ENCODE peak calls at places on chromosomes 5 and 9, in four cellular contexts. One of them, this sample, is unnamed.

GRCh38 chr9:16213781-16214515 is 656.5 kb downstream of the BNC2 start:
- DNase-seq in fibroblast of mammary gland: peak
- DNase-seq in colonic mucosa: peak
- DNase-seq in dorsolateral prefrontal cortex: no peak
- DNase-seq in this sample: peak

GRCh38 chr5:137649228-137649890 is 86.5 kb downstream of the KLHL3 start:
- DNase-seq in fibroblast of mammary gland: peak
- DNase-seq in colonic mucosa: no peak
- DNase-seq in dorsolateral prefrontal cortex: no peak
- DNase-seq in this sample: no peak

GRCh38 chr9:92763721-92764380 is 782 bp downstream of the BICD2 start:
- DNase-seq in fibroblast of mammary gland: peak
- DNase-seq in colonic mucosa: no peak
- DNase-seq in dorsolateral prefrontal cortex: no peak
- DNase-seq in this sample: no peak

GRCh38 chr5:179495906-179496455 is 54.4 kb upstream of the RUFY1 start:
- DNase-seq in fibroblast of mammary gland: no peak
- DNase-seq in colonic mucosa: no peak
- DNase-seq in dorsolateral prefrontal cortex: peak
- DNase-seq in this sample: no peak

GRCh38 chr9:133513214-133514088 is 11.3 kb downstream of the MYMK start:
- DNase-seq in fibroblast of mammary gland: no peak
- DNase-seq in colonic mucosa: no peak
- DNase-seq in dorsolateral prefrontal cortex: no peak
- DNase-seq in this sample: no peak

GRCh38 chr9:19456996-19457693 is 48.3 kb downstream of the ACER2 start:
- DNase-seq in fibroblast of mammary gland: peak
- DNase-seq in colonic mucosa: peak
- DNase-seq in dorsolateral prefrontal cortex: peak
- DNase-seq in this sample: peak

GRCh38 chr5:139901971-139902370 is 106.4 kb downstream of the PSD2 start:
- DNase-seq in fibroblast of mammary gland: no peak
- DNase-seq in colonic mucosa: no peak
- DNase-seq in dorsolateral prefrontal cortex: no peak
- DNase-seq in this sample: no peak

GRCh38 chr9:132430998-132431397 is 21.0 kb downstream of the CFAP77 start:
- DNase-seq in fibroblast of mammary gland: no peak
- DNase-seq in colonic mucosa: no peak
- DNase-seq in dorsolateral prefrontal cortex: no peak
- DNase-seq in this sample: no peak

GRCh38 chr5:83167506-83167905 is 90.2 kb downstream of the XRCC4 start:
- DNase-seq in fibroblast of mammary gland: no peak
- DNase-seq in colonic mucosa: no peak
- DNase-seq in dorsolateral prefrontal cortex: no peak
- DNase-seq in this sample: no peak
- TF ChIP-seq CTCF in fibroblast of mammary gland: no peak
- TF ChIP-seq CTCF in colonic mucosa: no peak
- TF ChIP-seq CTCF in dorsolateral prefrontal cortex: no peak
- TF ChIP-seq CTCF in this sample: no peak

GRCh38 chr5:3787604-3788003 is 192.0 kb downstream of the IRX1 start:
- DNase-seq in fibroblast of mammary gland: no peak
- DNase-seq in colonic mucosa: no peak
- DNase-seq in dorsolateral prefrontal cortex: no peak
- DNase-seq in this sample: no peak

GRCh38 chr5:3780278-3780677 is 184.6 kb downstream of the IRX1 start:
- DNase-seq in fibroblast of mammary gland: no peak
- DNase-seq in colonic mucosa: no peak
- DNase-seq in dorsolateral prefrontal cortex: no peak
- DNase-seq in this sample: no peak

GRCh38 chr5:3786165-3786564 is 190.5 kb downstream of the IRX1 start:
- DNase-seq in fibroblast of mammary gland: no peak
- DNase-seq in colonic mucosa: no peak
- DNase-seq in dorsolateral prefrontal cortex: no peak
- DNase-seq in this sample: no peak

GRCh38 chr5:3780907-3781306 is 185.3 kb downstream of the IRX1 start:
- DNase-seq in fibroblast of mammary gland: no peak
- DNase-seq in colonic mucosa: no peak
- DNase-seq in dorsolateral prefrontal cortex: no peak
- DNase-seq in this sample: no peak

DNA sequence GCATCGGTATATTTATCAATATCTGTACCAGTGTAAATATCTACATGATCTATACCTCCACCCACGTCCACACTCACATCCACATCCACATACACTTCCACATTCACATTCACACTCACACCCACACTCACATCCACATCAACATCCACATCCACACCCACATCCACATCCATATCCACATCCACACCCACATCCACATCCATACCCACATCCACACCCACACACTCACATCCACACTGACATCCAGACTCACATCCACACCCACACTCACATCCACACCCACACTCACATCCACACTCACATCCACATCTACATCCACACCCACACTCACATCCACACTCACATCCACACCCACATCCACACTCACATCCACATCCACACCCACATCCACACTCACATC is 189.2 kb downstream of the IRX1 start:
- DNase-seq in fibroblast of mammary gland: no peak
- DNase-seq in colonic mucosa: no peak
- DNase-seq in dorsolateral prefrontal cortex: no peak
- DNase-seq in this sample: no peak
- H3K4me3 ChIP-seq in fibroblast of mammary gland: no peak
- H3K4me3 ChIP-seq in colonic mucosa: no peak
- H3K4me3 ChIP-seq in dorsolateral prefrontal cortex: no peak
- H3K4me3 ChIP-seq in this sample: no peak

DNA sequence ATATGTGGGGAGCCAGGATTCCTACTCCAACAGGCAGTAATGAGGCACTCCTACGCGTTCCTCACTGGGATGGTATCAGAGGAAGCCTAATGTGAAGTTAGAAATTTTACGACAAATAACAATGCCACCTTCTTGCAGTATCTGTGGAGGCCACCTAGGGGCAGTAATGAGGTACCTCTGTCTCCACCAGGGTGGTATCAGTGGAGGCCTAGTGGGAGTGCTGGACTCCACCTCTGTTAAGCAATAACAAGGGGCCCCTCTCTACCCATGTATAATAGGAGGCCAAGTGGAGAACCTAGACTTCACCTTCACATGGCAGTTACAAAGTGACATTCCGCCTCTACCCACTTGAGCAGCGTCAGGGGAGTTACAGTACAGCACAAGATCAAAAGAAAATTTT is 147.9 kb downstream of the PLPPR1 start:
- DNase-seq in fibroblast of mammary gland: no peak
- DNase-seq in colonic mucosa: no peak
- DNase-seq in dorsolateral prefrontal cortex: no peak
- DNase-seq in this sample: no peak
- TF ChIP-seq CTCF in fibroblast of mammary gland: no peak
- TF ChIP-seq CTCF in colonic mucosa: no peak
- TF ChIP-seq CTCF in dorsolateral prefrontal cortex: no peak
- TF ChIP-seq CTCF in this sample: no peak

GRCh38 chr9:12933957-12934356 is 159.1 kb downstream of the LURAP1L start:
- DNase-seq in fibroblast of mammary gland: peak
- DNase-seq in colonic mucosa: no peak
- DNase-seq in dorsolateral prefrontal cortex: no peak
- DNase-seq in this sample: no peak
- H3K4me3 ChIP-seq in fibroblast of mammary gland: no peak
- H3K4me3 ChIP-seq in colonic mucosa: no peak
- H3K4me3 ChIP-seq in dorsolateral prefrontal cortex: no peak
- H3K4me3 ChIP-seq in this sample: no peak